ENCODE peak calls at places on chromosomes 3 and 15, in nine cellular contexts. Q, S, Y, M, O, X, A, G and K are unnamed samples.

GRCh38 chr3:156626104-156626503 is 48.3 kb upstream of the TIPARP start:
- DNase-seq in Q (no peak), S (no peak), Y (no peak), M (no peak), O (no peak), X (no peak), A (no peak), G (peak; percentile 33), K (no peak)

GRCh38 chr3:24370352-24370751 is 124.3 kb downstream of the THRB start:
- DNase-seq in Q (no peak), S (no peak), Y (no peak), M (no peak), O (no peak), X (no peak), A (no peak), G (no peak), K (no peak)

GRCh38 chr3:96831175-96831574 is 16.8 kb downstream of the EPHA6 start:
- DNase-seq in Q (no peak), S (no peak), Y (no peak), M (no peak), O (no peak), X (no peak), A (no peak), G (no peak), K (no peak)

GRCh38 chr3:177488740-177489139 is 291.5 kb upstream of the TBL1XR1 start:
- DNase-seq in Q (no peak), S (no peak), Y (no peak), M (no peak), O (no peak), X (no peak), A (no peak), G (no peak), K (no peak)

GRCh38 chr3:172522871-172523818 is at the start of gene TNFSF10:
- DNase-seq in Q (peak; percentile 38), S (peak; percentile 77), Y (peak; percentile 91), M (peak; percentile 77), O (peak; percentile 94), X (peak; percentile 67), A (peak; percentile 57), G (peak; percentile 87), K (peak; percentile 87)

GRCh38 chr15:87120555-87120954 is 1040.9 kb downstream of the AGBL1 start:
- DNase-seq in Q (no peak), S (no peak), Y (no peak), M (no peak), O (no peak), X (no peak), A (no peak), G (no peak), K (no peak)

GRCh38 chr15:100763764-100764750 is 115.6 kb upstream of the ALDH1A3 start:
- DNase-seq in Q (no peak), S (no peak), Y (peak; percentile 67), M (no peak), O (peak; percentile 89), X (no peak), A (no peak), G (no peak), K (no peak)

GRCh38 chr3:48715179-48715800 is 1.7 kb downstream of the IP6K2 start:
- DNase-seq in Q (no peak), S (no peak), Y (no peak), M (no peak), O (no peak), X (no peak), A (no peak), G (no peak), K (peak; percentile 40)

GRCh38 chr3:28326458-28326926 is 22.0 kb upstream of the ZCWPW2 start:
- DNase-seq in Q (no peak), S (no peak), Y (no peak), M (no peak), O (no peak), X (no peak), A (no peak), G (peak; percentile 7), K (no peak)

GRCh38 chr3:194961149-194961548 is 275.5 kb downstream of the FAM43A start:
- DNase-seq in Q (no peak), S (peak; percentile 8), Y (no peak), M (no peak), O (no peak), X (no peak), A (no peak), G (no peak), K (no peak)

GRCh38 chr15:100727291-100727851 is 125.0 kb downstream of the ASB7 start:
- DNase-seq in Q (no peak), S (no peak), Y (no peak), M (no peak), O (peak; percentile 64), X (no peak), A (peak; percentile 2), G (no peak), K (no peak)

GRCh38 chr15:77030042-77030927 is 35.4 kb downstream of the PSTPIP1 start:
- DNase-seq in Q (no peak), S (peak; percentile 19), Y (peak; percentile 78), M (peak; percentile 6), O (no peak), X (peak; percentile 12), A (no peak), G (peak; percentile 28), K (no peak)

GRCh38 chr3:129305592-129306091 is 27.0 kb downstream of the HMCES start:
- DNase-seq in Q (peak; percentile 91), S (peak; percentile 85), Y (peak; percentile 85), M (peak; percentile 96), O (no peak), X (peak; percentile 95), A (peak; percentile 75), G (peak; percentile 76), K (peak; percentile 94)

GRCh38 chr3:161430307-161430706 is 59.0 kb upstream of the SPTSSB start:
- DNase-seq in Q (no peak), S (no peak), Y (no peak), M (no peak), O (no peak), X (no peak), A (no peak), G (no peak), K (no peak)

GRCh38 chr3:114376091-114376490 is 82.3 kb downstream of the TIGIT start:
- DNase-seq in Q (no peak), S (no peak), Y (no peak), M (no peak), O (no peak), X (no peak), A (no peak), G (no peak), K (no peak)

GRCh38 chr3:110526732-110527727 is 544.6 kb upstream of the NECTIN3 start:
- DNase-seq in Q (no peak), S (no peak), Y (no peak), M (no peak), O (no peak), X (no peak), A (no peak), G (no peak), K (no peak)

DNA sequence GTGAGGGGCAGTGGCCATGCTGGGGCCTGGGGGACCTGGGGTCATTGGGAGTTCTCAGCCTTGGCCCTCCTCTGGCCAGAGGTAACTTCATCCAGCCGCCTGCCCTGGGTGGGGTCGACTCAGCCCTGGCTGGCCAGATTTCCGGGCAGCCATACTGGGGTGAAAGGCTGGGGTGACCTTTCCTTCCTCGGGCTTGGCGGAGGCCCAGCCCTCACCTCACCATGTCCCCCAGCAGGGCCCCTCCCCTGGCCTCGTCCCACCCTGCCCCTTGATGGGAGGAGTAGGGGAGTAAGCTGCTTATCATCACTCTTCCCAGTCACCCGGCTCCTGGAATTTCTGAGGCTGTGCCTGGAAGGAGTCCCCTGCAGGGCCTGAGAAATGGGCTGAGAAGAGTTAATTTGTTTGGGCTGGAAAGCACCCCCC is 5.4 kb downstream of the SEMA3F start:
- DNase-seq in Q (no peak), S (peak; percentile 47), Y (no peak), M (no peak), O (no peak), X (no peak), A (no peak), G (no peak), K (no peak)
- TF ChIP-seq POLR2A in Q (no peak), S (no peak), Y (no peak), M (no peak), O (no peak), X (no peak), A (no peak), G (no peak), K (no peak)

GRCh38 chr3:9768376-9768775 is 1.4 kb downstream of the CAMK1 start:
- DNase-seq in Q (no peak), S (no peak), Y (no peak), M (no peak), O (no peak), X (no peak), A (no peak), G (no peak), K (no peak)
- H3K27ac ChIP-seq in Q (peak overlapping the region; percentile 74), S (peak overlapping the region; percentile 88), Y (peak overlapping the region; percentile 72), M (no peak overlapping the region), O (peak overlapping the region; percentile 93), X (peak overlapping the region; percentile 71), A (peak overlapping the region; percentile 93), G (no peak overlapping the region), K (peak overlapping the region; percentile 96)

GRCh38 chr3:123779646-123780231 is 104.4 kb downstream of the MYLK start:
- DNase-seq in Q (no peak), S (no peak), Y (no peak), M (no peak), O (peak; percentile 39), X (no peak), A (no peak), G (no peak), K (no peak)
- H3K4me1 ChIP-seq in Q (no peaks in the 10 kb centered on the region), S (no peaks in the 10 kb centered on the region), Y (no peaks in the 10 kb centered on the region), M (peaks cover 22% of the 10 kb centered on the region), O (peaks cover 7% of the 10 kb centered on the region), X (no peaks in the 10 kb centered on the region), A (no peaks in the 10 kb centered on the region), G (peaks cover 60% of the 10 kb centered on the region), K (no peaks in the 10 kb centered on the region)

GRCh38 chr15:52678468-52679231 is 538 bp downstream of the ATOSA start:
- DNase-seq in Q (peak; percentile 56), S (peak; percentile 88), Y (peak; percentile 95), M (peak; percentile 94), O (no peak), X (peak; percentile 63), A (peak; percentile 48), G (peak; percentile 80), K (peak; percentile 79)
- TF ChIP-seq POLR2A in Q (no peak), S (no peak), Y (no peak), M (peak; percentile 58), O (no peak), X (no peak), A (no peak), G (no peak), K (peak; percentile 53)

GRCh38 chr3:152257246-152258074 is 11.3 kb upstream of the MBNL1 start:
- DNase-seq in Q (no peak), S (no peak), Y (no peak), M (no peak), O (no peak), X (no peak), A (no peak), G (no peak), K (no peak)

GRCh38 chr3:152255290-152255689 is 13.4 kb upstream of the MBNL1 start:
- DNase-seq in Q (no peak), S (no peak), Y (no peak), M (no peak), O (no peak), X (no peak), A (no peak), G (no peak), K (no peak)

GRCh38 chr3:152259480-152259879 is 9.2 kb upstream of the MBNL1 start:
- DNase-seq in Q (no peak), S (no peak), Y (no peak), M (no peak), O (no peak), X (no peak), A (no peak), G (no peak), K (no peak)

GRCh38 chr3:152258448-152259302 is 10.1 kb upstream of the MBNL1 start:
- DNase-seq in Q (peak; percentile 19), S (peak; percentile 35), Y (no peak), M (peak; percentile 81), O (no peak), X (peak; percentile 28), A (no peak), G (peak; percentile 49), K (peak; percentile 40)

GRCh38 chr3:152256829-152257228 is 11.9 kb upstream of the MBNL1 start:
- DNase-seq in Q (no peak), S (no peak), Y (no peak), M (no peak), O (no peak), X (no peak), A (no peak), G (no peak), K (no peak)
- H3K27ac ChIP-seq in Q (no peak overlapping the region), S (peak overlapping the region; percentile 70), Y (peak overlapping the region; percentile 85), M (peak overlapping the region; percentile 58), O (peak overlapping the region; percentile 74), X (no peak overlapping the region), A (no peak overlapping the region), G (peak overlapping the region; percentile 67), K (no peak overlapping the region)